ENCODE peak calls at places on chromosomes 6 and 20, in eight cellular contexts. Z is transverse colon, N is tibial artery, F is Peyer's patch, C is adrenal gland, S is dorsolateral prefrontal cortex, E is cardiac fibroblast, T is AG10803. J is an unnamed sample.

GRCh38 chr20:41510224-41510623 is 108.0 kb downstream of the CHD6 start:
- DNase-seq in Z (no peak), N (no peak), F (no peak), C (peak), S (no peak), E (no peak), T (no peak), J (no peak)

GRCh38 chr6:117237561-117237960 is 27.8 kb upstream of the VGLL2 start:
- DNase-seq in Z (no peak), N (no peak), F (no peak), C (no peak), S (no peak), E (peak), T (no peak), J (peak)

GRCh38 chr20:63499333-63499969 is 568 bp upstream of the EEF1A2 start:
- DNase-seq in Z (no peak), N (no peak), F (no peak), C (peak), S (no peak), E (no peak), T (no peak), J (no peak)

GRCh38 chr20:51065615-51066014 is 42.7 kb upstream of the KCNG1 start:
- DNase-seq in Z (no peak), N (no peak), F (no peak), C (no peak), S (no peak), E (no peak), T (no peak), J (no peak)

GRCh38 chr6:31548423-31548873 is 1.0 kb downstream of the NFKBIL1 start:
- DNase-seq in Z (no peak), N (no peak), F (no peak), C (no peak), S (no peak), E (no peak), T (no peak), J (no peak)

GRCh38 chr6:130853555-130854183 is 26.5 kb downstream of the SMLR1 start:
- DNase-seq in Z (no peak), N (no peak), F (no peak), C (no peak), S (no peak), E (peak), T (peak), J (peak)

GRCh38 chr6:135346747-135347146 is 150.8 kb downstream of the AHI1 start:
- DNase-seq in Z (no peak), N (no peak), F (no peak), C (no peak), S (no peak), E (no peak), T (peak), J (no peak)

GRCh38 chr6:39182604-39183003 is 46.7 kb downstream of the KCNK5 start:
- DNase-seq in Z (no peak), N (no peak), F (no peak), C (no peak), S (no peak), E (no peak), T (no peak), J (no peak)

GRCh38 chr6:7238900-7239589 is 74.0 kb downstream of the SSR1 start:
- DNase-seq in Z (peak), N (peak), F (peak), C (peak), S (peak), E (peak), T (peak), J (peak)

GRCh38 chr20:50868509-50869495 is 62.4 kb downstream of the ADNP start:
- DNase-seq in Z (no peak), N (no peak), F (no peak), C (no peak), S (no peak), E (no peak), T (no peak), J (peak)

GRCh38 chr20:54879393-54879792 is 404.0 kb downstream of the DOK5 start:
- DNase-seq in Z (no peak), N (no peak), F (no peak), C (no peak), S (no peak), E (no peak), T (no peak), J (no peak)

GRCh38 chr20:14288341-14289330 is 48.8 kb downstream of the FLRT3 start:
- DNase-seq in Z (no peak), N (no peak), F (no peak), C (no peak), S (no peak), E (peak), T (peak), J (peak)

GRCh38 chr6:49541936-49542335 is 8.5 kb upstream of the C6orf141 start:
- DNase-seq in Z (no peak), N (no peak), F (no peak), C (no peak), S (no peak), E (peak), T (no peak), J (peak)

GRCh38 chr20:11544029-11544678 is 373.5 kb upstream of the BTBD3 start:
- DNase-seq in Z (peak), N (no peak), F (no peak), C (no peak), S (no peak), E (peak), T (peak), J (peak)

GRCh38 chr20:35040646-35041045 is 52.0 kb downstream of the TRPC4AP start:
- DNase-seq in Z (no peak), N (no peak), F (no peak), C (no peak), S (no peak), E (no peak), T (no peak), J (no peak)

GRCh38 chr6:1162367-1163275 is 149.3 kb upstream of the FOXQ1 start:
- DNase-seq in Z (no peak), N (no peak), F (no peak), C (no peak), S (no peak), E (no peak), T (no peak), J (no peak)

GRCh38 chr6:3750324-3751018 is 1.0 kb downstream of the PXDC1 start:
- DNase-seq in Z (peak), N (peak), F (peak), C (peak), S (peak), E (peak), T (peak), J (peak)

GRCh38 chr6:111642463-111643158 is 36.9 kb upstream of the TRAF3IP2 start:
- DNase-seq in Z (peak), N (peak), F (no peak), C (peak), S (no peak), E (peak), T (peak), J (peak)

GRCh38 chr6:116461563-116462507 is 660 bp downstream of the CALHM6 start:
- DNase-seq in Z (peak), N (no peak), F (peak), C (peak), S (peak), E (peak), T (peak), J (peak)

GRCh38 chr20:1298888-1299511 is 29.9 kb downstream of the SDCBP2 start:
- DNase-seq in Z (no peak), N (no peak), F (no peak), C (no peak), S (no peak), E (no peak), T (no peak), J (no peak)

GRCh38 chr6:24359640-24360454 is 2.0 kb upstream of the DCDC2 start:
- DNase-seq in Z (peak), N (peak), F (peak), C (peak), S (peak), E (peak), T (peak), J (peak)

GRCh38 chr20:61482901-61483300 is 230.8 kb downstream of the CDH4 start:
- DNase-seq in Z (no peak), N (no peak), F (no peak), C (no peak), S (no peak), E (no peak), T (no peak), J (no peak)

GRCh38 chr20:57274846-57275245 is 8.4 kb upstream of the BMP7 start:
- DNase-seq in Z (no peak), N (no peak), F (no peak), C (no peak), S (no peak), E (no peak), T (no peak), J (no peak)

GRCh38 chr20:57274299-57274698 is 7.9 kb upstream of the BMP7 start:
- DNase-seq in Z (no peak), N (no peak), F (no peak), C (no peak), S (no peak), E (no peak), T (no peak), J (no peak)

GRCh38 chr20:57275334-57275733 is 8.9 kb upstream of the BMP7 start:
- DNase-seq in Z (no peak), N (no peak), F (no peak), C (no peak), S (no peak), E (no peak), T (no peak), J (no peak)

GRCh38 chr20:57276221-57276620 is 9.8 kb upstream of the BMP7 start:
- DNase-seq in Z (no peak), N (no peak), F (no peak), C (no peak), S (no peak), E (no peak), T (no peak), J (no peak)

DNA sequence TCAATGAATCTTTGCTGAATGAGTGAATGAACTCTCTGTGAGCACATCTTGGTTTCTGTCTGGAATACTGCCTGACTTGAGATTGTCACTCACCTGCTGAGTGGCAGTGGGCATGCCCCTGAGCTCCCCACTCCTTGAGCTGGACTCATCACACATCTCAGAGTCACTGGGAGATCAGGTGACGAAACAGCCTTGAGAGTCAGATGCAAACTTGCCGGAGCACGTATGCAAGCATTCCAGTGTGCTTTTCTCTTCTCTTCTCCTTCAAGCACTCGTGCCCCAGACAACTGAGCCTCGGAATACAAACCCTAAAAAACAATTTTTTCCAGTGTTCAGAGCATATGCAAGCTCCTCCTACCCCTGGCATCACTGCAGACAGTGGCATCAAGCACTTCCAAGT is 9.4 kb upstream of the BMP7 start:
- DNase-seq in Z (no peak), N (no peak), F (no peak), C (no peak), S (no peak), E (no peak), T (no peak), J (no peak)
- TF ChIP-seq CTCF in Z (no peak), N (no peak), F (no peak), C (no peak), S (no peak), E (no peak), T (no peak), J (no peak)

GRCh38 chr6:8579372-8579771 is 144.0 kb upstream of the SLC35B3 start:
- DNase-seq in Z (no peak), N (no peak), F (no peak), C (no peak), S (no peak), E (no peak), T (no peak), J (peak)
- H3K4me3 ChIP-seq in Z (no peak), N (no peak), F (no peak), C (no peak), S (no peak), E (no peak), T (no peak), J (no peak)

DNA sequence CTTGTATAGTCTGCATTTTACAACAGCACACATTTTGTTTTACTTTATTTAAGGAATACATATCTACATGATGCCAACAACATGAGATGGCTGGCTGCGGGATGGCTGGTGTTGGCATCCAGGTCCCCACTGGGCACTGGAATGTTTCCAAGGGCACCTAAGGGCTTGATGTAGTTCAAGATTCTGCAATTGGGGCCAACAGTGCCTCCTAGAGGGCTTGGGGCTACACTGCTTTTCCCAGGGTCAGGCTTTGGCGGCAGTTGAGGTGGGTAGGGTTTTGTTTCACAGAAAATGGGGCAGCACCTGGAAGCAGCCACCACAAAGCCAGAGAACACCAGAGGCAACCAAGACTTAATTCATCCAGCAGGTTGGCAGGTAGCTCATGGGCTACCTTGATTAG is 202.2 kb upstream of the PRND start:
- DNase-seq in Z (no peak), N (no peak), F (no peak), C (no peak), S (no peak), E (peak), T (no peak), J (peak)
- TF ChIP-seq CTCF in Z (no peak), N (peak), F (no peak), C (peak), S (no peak), E (peak), T (peak), J (peak)

GRCh38 chr6:15793826-15794225 is 131.0 kb upstream of the DTNBP1 start:
- DNase-seq in Z (no peak), N (no peak), F (no peak), C (no peak), S (no peak), E (no peak), T (no peak), J (no peak)
- H3K4me3 ChIP-seq in Z (no peak), N (no peak), F (no peak), C (no peak), S (no peak), E (no peak), T (no peak), J (no peak)

DNA sequence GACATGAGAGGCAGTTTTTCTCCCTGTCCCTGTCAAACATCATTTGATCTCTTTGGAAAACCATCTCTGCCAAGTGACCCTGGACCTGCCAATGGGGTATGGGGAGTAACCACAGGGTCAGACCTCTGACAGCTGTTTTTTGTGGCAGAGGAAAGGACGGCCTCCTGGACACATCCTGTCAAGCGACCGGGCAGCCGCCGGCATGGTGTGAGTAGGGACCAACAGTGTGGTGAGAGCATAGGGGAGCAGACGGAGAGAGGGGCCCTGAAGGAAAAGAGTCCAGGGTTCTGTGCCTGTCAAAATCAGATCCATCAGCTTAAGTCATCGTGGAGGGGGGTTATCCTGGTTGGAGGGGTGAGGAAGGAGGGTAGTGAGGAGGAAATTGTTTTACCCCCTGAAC is 10.1 kb downstream of the DNTTIP1 start:
- DNase-seq in Z (no peak), N (no peak), F (no peak), C (no peak), S (no peak), E (no peak), T (no peak), J (no peak)
- TF ChIP-seq CTCF in Z (no peak), N (no peak), F (no peak), C (no peak), S (no peak), E (no peak), T (no peak), J (no peak)

GRCh38 chr6:129709451-129709908 is 497 bp downstream of the ARHGAP18 start:
- DNase-seq in Z (no peak), N (no peak), F (no peak), C (peak), S (no peak), E (peak), T (peak), J (peak)
- H3K4me3 ChIP-seq in Z (peak), N (peak), F (peak), C (peak), S (peak), E (peak), T (peak), J (peak)

GRCh38 chr20:37397076-37397953 is 51.4 kb downstream of the SRC start:
- DNase-seq in Z (no peak), N (no peak), F (no peak), C (no peak), S (no peak), E (no peak), T (no peak), J (peak)
- TF ChIP-seq CTCF in Z (no peak), N (no peak), F (no peak), C (no peak), S (no peak), E (no peak), T (peak), J (peak)

DNA sequence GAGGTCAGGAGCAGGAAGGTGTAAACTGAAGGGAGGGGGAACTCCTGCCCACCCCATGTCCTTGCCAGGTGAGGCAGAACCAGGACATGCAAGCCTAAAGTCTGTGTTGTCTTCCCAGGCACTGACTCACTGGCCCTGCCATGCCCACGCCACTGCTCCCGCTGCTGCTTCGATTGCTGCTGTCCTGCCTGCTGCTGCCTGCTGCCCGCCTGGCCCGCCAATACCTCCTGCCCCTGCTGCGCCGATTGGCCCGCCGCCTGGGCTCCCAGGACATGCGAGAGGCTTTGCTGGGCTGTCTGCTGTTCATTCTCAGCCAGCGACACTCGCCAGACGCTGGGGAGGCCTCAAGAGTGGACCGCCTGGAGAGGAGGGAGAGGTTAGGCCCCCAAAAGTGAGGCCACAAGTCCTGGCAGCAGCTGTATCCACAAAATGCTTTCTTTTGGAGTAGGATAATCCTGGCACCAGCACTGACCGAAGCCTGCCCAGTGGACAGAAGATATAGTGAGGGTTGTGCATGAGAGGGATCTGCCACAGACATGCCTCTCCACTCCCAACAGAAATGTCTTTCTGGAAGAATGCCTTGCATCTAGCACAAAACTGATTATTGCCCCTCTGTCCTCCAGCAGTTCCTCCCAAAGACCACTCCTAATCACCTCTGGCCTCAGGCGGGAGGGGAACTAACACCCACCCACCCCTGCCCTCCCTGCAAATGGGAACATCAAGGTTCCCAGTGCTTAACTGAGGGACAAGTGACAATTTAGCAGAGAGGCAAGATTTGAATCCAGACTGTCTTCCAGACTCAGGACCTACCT is 812 bp downstream of the MYMX start:
- DNase-seq in Z (peak), N (peak), F (no peak), C (no peak), S (no peak), E (no peak), T (peak), J (no peak)
- H3K4me3 ChIP-seq in Z (no peak), N (no peak), F (no peak), C (no peak), S (no peak), E (no peak), T (no peak), J (no peak)

DNA sequence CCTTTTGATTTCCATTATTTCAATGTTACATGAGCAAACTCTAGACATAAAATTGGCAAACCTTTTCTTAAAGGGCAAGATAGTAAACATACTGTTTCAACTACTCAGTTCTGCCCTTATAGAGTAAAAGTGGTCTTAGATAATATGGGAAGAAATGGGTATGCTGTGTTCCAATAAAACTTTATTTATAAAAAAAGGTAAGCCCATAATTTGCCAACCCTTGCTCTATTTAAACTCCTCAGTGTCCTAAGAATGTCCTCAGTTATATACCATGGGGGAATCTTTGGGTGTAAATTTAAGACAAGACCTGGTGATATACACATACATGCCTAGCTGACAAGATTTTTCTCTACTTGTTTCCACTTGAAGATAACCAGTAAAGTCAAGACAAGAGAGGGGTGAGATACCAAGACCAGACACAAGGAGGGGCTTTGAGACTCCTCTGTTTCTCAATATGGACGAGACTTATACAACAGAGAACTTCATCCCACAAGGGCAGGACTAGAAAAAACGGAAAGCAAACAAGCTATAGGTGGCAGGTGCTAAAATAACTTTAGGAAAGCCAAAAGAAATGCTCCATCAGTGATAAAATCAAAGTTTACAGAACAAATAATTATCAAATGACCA is 10.5 kb downstream of the SNX3 start:
- DNase-seq in Z (no peak), N (no peak), F (no peak), C (no peak), S (no peak), E (peak), T (no peak), J (peak)
- TF ChIP-seq CTCF in Z (no peak), N (no peak), F (no peak), C (no peak), S (no peak), E (peak), T (peak), J (peak)

DNA sequence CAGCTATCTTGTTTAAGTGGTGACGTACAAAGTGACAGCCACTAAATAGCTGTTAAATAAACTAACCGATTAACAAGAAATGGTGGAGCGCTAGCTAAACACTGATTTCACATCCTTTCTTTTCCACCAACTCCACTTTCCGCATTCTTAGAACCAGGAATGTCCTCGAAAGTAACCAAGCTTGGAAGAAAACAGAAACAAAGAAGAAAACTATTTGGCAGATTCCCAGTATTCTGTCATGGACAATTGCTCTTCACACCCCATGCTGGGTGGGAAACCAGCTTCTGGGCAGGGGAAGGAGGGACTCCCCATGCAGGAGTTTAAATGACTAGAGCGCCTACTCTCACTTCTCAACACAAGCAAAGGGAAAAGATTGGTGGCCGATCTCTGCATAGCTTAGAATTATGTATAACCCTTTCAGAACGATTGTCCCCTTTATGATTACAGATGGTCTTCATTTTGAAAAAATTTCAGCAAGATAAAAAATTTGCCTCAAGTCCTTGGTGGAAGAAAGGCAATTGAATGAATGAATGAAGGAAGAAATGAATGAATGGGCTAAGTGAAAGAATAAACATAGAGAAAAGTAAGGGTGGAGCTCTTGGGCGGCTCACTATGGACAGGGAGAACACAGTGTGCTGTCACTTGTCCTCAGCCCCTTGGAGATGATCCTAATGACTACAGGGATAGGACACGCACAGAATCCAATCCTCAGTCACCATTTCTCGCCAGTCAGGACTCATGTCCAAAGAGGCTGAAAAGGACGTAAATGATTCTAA is 148.7 kb upstream of the NEDD9 start:
- DNase-seq in Z (no peak), N (no peak), F (no peak), C (no peak), S (no peak), E (no peak), T (no peak), J (peak)
- H3K4me3 ChIP-seq in Z (peak), N (no peak), F (peak), C (no peak), S (no peak), E (no peak), T (no peak), J (no peak)